ENCODE peak calls at places on chromosomes 16 and 17, in ten cellular contexts. One of them, this sample, is unnamed.

GRCh38 chr17:68343976-68344375 is 52.7 kb downstream of the ARSG start:
- DNase-seq in anterior cingulate cortex: no peak
- DNase-seq in HFFc6: no peak
- DNase-seq in EL: no peak
- DNase-seq in H7: no peak
- DNase-seq in Daoy: no peak
- DNase-seq in NCI-H2081: no peak
- DNase-seq in A549: no peak
- DNase-seq in SW480: peak
- DNase-seq in neuronal stem cell: no peak
- DNase-seq in this sample: no peak

GRCh38 chr16:89495121-89495520 is 4.8 kb upstream of the ANKRD11 start:
- DNase-seq in H7: peak
- DNase-seq in NCI-H2081: no peak
- DNase-seq in neuronal stem cell: no peak
- DNase-seq in A549: no peak
- DNase-seq in HFFc6: peak
- DNase-seq in EL: peak
- DNase-seq in anterior cingulate cortex: no peak
- DNase-seq in SW480: no peak
- DNase-seq in Daoy: no peak
- DNase-seq in this sample: peak

GRCh38 chr17:63537991-63538692 is 12.1 kb upstream of the DCAF7 start:
- DNase-seq in A549: no peak
- DNase-seq in H7: peak
- DNase-seq in neuronal stem cell: no peak
- DNase-seq in NCI-H2081: no peak
- DNase-seq in SW480: no peak
- DNase-seq in EL: peak
- DNase-seq in Daoy: no peak
- DNase-seq in HFFc6: no peak
- DNase-seq in anterior cingulate cortex: no peak
- DNase-seq in this sample: no peak

GRCh38 chr17:10881959-10882358 is 44.1 kb upstream of the PIRT start:
- DNase-seq in anterior cingulate cortex: no peak
- DNase-seq in A549: no peak
- DNase-seq in Daoy: no peak
- DNase-seq in H7: no peak
- DNase-seq in NCI-H2081: no peak
- DNase-seq in HFFc6: no peak
- DNase-seq in EL: no peak
- DNase-seq in neuronal stem cell: no peak
- DNase-seq in SW480: no peak
- DNase-seq in this sample: peak

GRCh38 chr16:20868890-20869289 is 31.3 kb downstream of the DCUN1D3 start:
- DNase-seq in SW480: no peak
- DNase-seq in anterior cingulate cortex: peak
- DNase-seq in EL: peak
- DNase-seq in HFFc6: peak
- DNase-seq in neuronal stem cell: no peak
- DNase-seq in Daoy: peak
- DNase-seq in NCI-H2081: no peak
- DNase-seq in A549: no peak
- DNase-seq in H7: no peak
- DNase-seq in this sample: peak

GRCh38 chr17:27986805-27987684 is 55.4 kb upstream of the NLK start:
- DNase-seq in anterior cingulate cortex: no peak
- DNase-seq in A549: no peak
- DNase-seq in NCI-H2081: no peak
- DNase-seq in H7: no peak
- DNase-seq in SW480: no peak
- DNase-seq in EL: no peak
- DNase-seq in neuronal stem cell: no peak
- DNase-seq in Daoy: no peak
- DNase-seq in HFFc6: no peak
- DNase-seq in this sample: no peak

GRCh38 chr17:39243155-39243554 is 17.4 kb upstream of the STAC2 start:
- DNase-seq in A549: no peak
- DNase-seq in HFFc6: no peak
- DNase-seq in neuronal stem cell: no peak
- DNase-seq in H7: no peak
- DNase-seq in EL: no peak
- DNase-seq in anterior cingulate cortex: no peak
- DNase-seq in SW480: no peak
- DNase-seq in Daoy: no peak
- DNase-seq in NCI-H2081: no peak
- DNase-seq in this sample: no peak

GRCh38 chr17:80882926-80883685 is 108.5 kb upstream of the CHMP6 start:
- DNase-seq in neuronal stem cell: no peak
- DNase-seq in SW480: no peak
- DNase-seq in anterior cingulate cortex: no peak
- DNase-seq in Daoy: no peak
- DNase-seq in HFFc6: no peak
- DNase-seq in A549: no peak
- DNase-seq in NCI-H2081: no peak
- DNase-seq in EL: no peak
- DNase-seq in H7: no peak
- DNase-seq in this sample: no peak

GRCh38 chr16:531494-532125 is 4.1 kb downstream of the CAPN15 start:
- DNase-seq in H7: no peak
- DNase-seq in EL: no peak
- DNase-seq in A549: no peak
- DNase-seq in Daoy: no peak
- DNase-seq in anterior cingulate cortex: no peak
- DNase-seq in SW480: no peak
- DNase-seq in NCI-H2081: no peak
- DNase-seq in neuronal stem cell: no peak
- DNase-seq in HFFc6: no peak
- DNase-seq in this sample: no peak

GRCh38 chr17:45128331-45128730 is 4.0 kb downstream of the PLCD3 start:
- DNase-seq in NCI-H2081: no peak
- DNase-seq in HFFc6: no peak
- DNase-seq in neuronal stem cell: no peak
- DNase-seq in EL: no peak
- DNase-seq in A549: no peak
- DNase-seq in anterior cingulate cortex: no peak
- DNase-seq in SW480: no peak
- DNase-seq in Daoy: no peak
- DNase-seq in H7: no peak
- DNase-seq in this sample: no peak

GRCh38 chr16:22217890-22218730 is 12.0 kb downstream of the EEF2K start:
- DNase-seq in SW480: peak
- DNase-seq in anterior cingulate cortex: no peak
- DNase-seq in H7: peak
- DNase-seq in neuronal stem cell: no peak
- DNase-seq in HFFc6: no peak
- DNase-seq in NCI-H2081: no peak
- DNase-seq in EL: no peak
- DNase-seq in Daoy: no peak
- DNase-seq in A549: peak
- DNase-seq in this sample: peak

GRCh38 chr17:43471801-43472200 is 12.0 kb upstream of the DHX8 start:
- DNase-seq in NCI-H2081: no peak
- DNase-seq in Daoy: no peak
- DNase-seq in H7: no peak
- DNase-seq in neuronal stem cell: no peak
- DNase-seq in SW480: peak
- DNase-seq in A549: no peak
- DNase-seq in anterior cingulate cortex: no peak
- DNase-seq in HFFc6: peak
- DNase-seq in EL: peak
- DNase-seq in this sample: no peak

GRCh38 chr16:1991588-1992474 is 2.1 kb downstream of the SYNGR3 start:
- DNase-seq in EL: peak
- DNase-seq in anterior cingulate cortex: peak
- DNase-seq in H7: peak
- DNase-seq in neuronal stem cell: peak
- DNase-seq in NCI-H2081: no peak
- DNase-seq in A549: peak
- DNase-seq in HFFc6: peak
- DNase-seq in Daoy: peak
- DNase-seq in SW480: peak
- DNase-seq in this sample: peak

GRCh38 chr17:44314031-44314430 is 5.6 kb downstream of the RUNDC3A start:
- DNase-seq in H7: peak
- DNase-seq in neuronal stem cell: no peak
- DNase-seq in NCI-H2081: no peak
- DNase-seq in EL: no peak
- DNase-seq in anterior cingulate cortex: no peak
- DNase-seq in HFFc6: no peak
- DNase-seq in A549: no peak
- DNase-seq in Daoy: no peak
- DNase-seq in SW480: no peak
- DNase-seq in this sample: peak

GRCh38 chr17:57860414-57860999 is 10.7 kb upstream of the MRPS23 start:
- DNase-seq in NCI-H2081: peak
- DNase-seq in SW480: no peak
- DNase-seq in H7: peak
- DNase-seq in A549: no peak
- DNase-seq in HFFc6: no peak
- DNase-seq in anterior cingulate cortex: no peak
- DNase-seq in EL: no peak
- DNase-seq in Daoy: no peak
- DNase-seq in neuronal stem cell: no peak
- DNase-seq in this sample: peak

GRCh38 chr17:58193641-58194259 is 1.2 kb downstream of the EPX start:
- DNase-seq in neuronal stem cell: no peak
- DNase-seq in Daoy: no peak
- DNase-seq in A549: no peak
- DNase-seq in NCI-H2081: no peak
- DNase-seq in EL: no peak
- DNase-seq in anterior cingulate cortex: no peak
- DNase-seq in SW480: no peak
- DNase-seq in HFFc6: no peak
- DNase-seq in H7: peak
- DNase-seq in this sample: peak

GRCh38 chr17:83192161-83192788 is 112.9 kb downstream of the METRNL start:
- DNase-seq in H7: no peak
- DNase-seq in Daoy: no peak
- DNase-seq in NCI-H2081: no peak
- DNase-seq in A549: no peak
- DNase-seq in EL: peak
- DNase-seq in HFFc6: peak
- DNase-seq in SW480: no peak
- DNase-seq in neuronal stem cell: no peak
- DNase-seq in anterior cingulate cortex: no peak
- DNase-seq in this sample: no peak

GRCh38 chr17:8673621-8674020 is 43.1 kb upstream of the MYH10 start:
- DNase-seq in neuronal stem cell: no peak
- DNase-seq in anterior cingulate cortex: no peak
- DNase-seq in HFFc6: no peak
- DNase-seq in A549: no peak
- DNase-seq in NCI-H2081: no peak
- DNase-seq in H7: no peak
- DNase-seq in SW480: no peak
- DNase-seq in Daoy: peak
- DNase-seq in EL: no peak
- DNase-seq in this sample: no peak

GRCh38 chr17:37744961-37745800 is at the start of gene HNF1B:
- DNase-seq in HFFc6: no peak
- DNase-seq in SW480: no peak
- DNase-seq in NCI-H2081: no peak
- DNase-seq in H7: peak
- DNase-seq in anterior cingulate cortex: no peak
- DNase-seq in neuronal stem cell: no peak
- DNase-seq in Daoy: no peak
- DNase-seq in A549: peak
- DNase-seq in EL: no peak
- DNase-seq in this sample: no peak

GRCh38 chr16:82045471-82046178 is 10.6 kb downstream of the HSD17B2 start:
- DNase-seq in EL: no peak
- DNase-seq in H7: no peak
- DNase-seq in HFFc6: no peak
- DNase-seq in NCI-H2081: no peak
- DNase-seq in A549: no peak
- DNase-seq in Daoy: no peak
- DNase-seq in SW480: no peak
- DNase-seq in anterior cingulate cortex: no peak
- DNase-seq in neuronal stem cell: peak
- DNase-seq in this sample: no peak

GRCh38 chr16:9092282-9092962 is 978 bp downstream of the HAPSTR1 start:
- DNase-seq in Daoy: peak
- DNase-seq in SW480: no peak
- DNase-seq in anterior cingulate cortex: no peak
- DNase-seq in HFFc6: no peak
- DNase-seq in neuronal stem cell: peak
- DNase-seq in NCI-H2081: peak
- DNase-seq in H7: peak
- DNase-seq in A549: no peak
- DNase-seq in EL: peak
- DNase-seq in this sample: peak

GRCh38 chr17:67281736-67282135 is 36.7 kb upstream of the HELZ start:
- DNase-seq in Daoy: no peak
- DNase-seq in EL: no peak
- DNase-seq in anterior cingulate cortex: no peak
- DNase-seq in A549: no peak
- DNase-seq in neuronal stem cell: no peak
- DNase-seq in SW480: no peak
- DNase-seq in HFFc6: no peak
- DNase-seq in H7: peak
- DNase-seq in NCI-H2081: no peak
- DNase-seq in this sample: peak

GRCh38 chr16:20311548-20311947 is 15.8 kb downstream of the GP2 start:
- DNase-seq in anterior cingulate cortex: no peak
- DNase-seq in HFFc6: no peak
- DNase-seq in neuronal stem cell: no peak
- DNase-seq in H7: no peak
- DNase-seq in Daoy: no peak
- DNase-seq in NCI-H2081: no peak
- DNase-seq in SW480: no peak
- DNase-seq in A549: no peak
- DNase-seq in EL: no peak
- DNase-seq in this sample: no peak

GRCh38 chr17:75898791-75899190 is 2.0 kb upstream of the TRIM65 start:
- DNase-seq in EL: no peak
- DNase-seq in SW480: no peak
- DNase-seq in H7: no peak
- DNase-seq in anterior cingulate cortex: no peak
- DNase-seq in A549: no peak
- DNase-seq in Daoy: no peak
- DNase-seq in HFFc6: no peak
- DNase-seq in neuronal stem cell: no peak
- DNase-seq in NCI-H2081: no peak
- DNase-seq in this sample: no peak

GRCh38 chr17:78839762-78840529 is 668 bp downstream of the USP36 start:
- DNase-seq in Daoy: peak
- DNase-seq in neuronal stem cell: peak
- DNase-seq in H7: peak
- DNase-seq in anterior cingulate cortex: no peak
- DNase-seq in NCI-H2081: no peak
- DNase-seq in EL: peak
- DNase-seq in HFFc6: peak
- DNase-seq in A549: peak
- DNase-seq in SW480: peak
- DNase-seq in this sample: no peak

GRCh38 chr16:49010879-49011278 is 270.8 kb downstream of the CBLN1 start:
- DNase-seq in A549: no peak
- DNase-seq in neuronal stem cell: no peak
- DNase-seq in SW480: no peak
- DNase-seq in NCI-H2081: no peak
- DNase-seq in HFFc6: no peak
- DNase-seq in anterior cingulate cortex: no peak
- DNase-seq in EL: no peak
- DNase-seq in H7: no peak
- DNase-seq in Daoy: no peak
- DNase-seq in this sample: no peak

GRCh38 chr17:34012709-34013375 is 242.2 kb upstream of the CCL2 start:
- DNase-seq in Daoy: no peak
- DNase-seq in NCI-H2081: no peak
- DNase-seq in HFFc6: no peak
- DNase-seq in H7: peak
- DNase-seq in A549: no peak
- DNase-seq in neuronal stem cell: no peak
- DNase-seq in SW480: no peak
- DNase-seq in EL: no peak
- DNase-seq in anterior cingulate cortex: no peak
- DNase-seq in this sample: no peak

GRCh38 chr16:87346517-87347060 is 29.4 kb upstream of the C16orf95 start:
- DNase-seq in SW480: no peak
- DNase-seq in HFFc6: no peak
- DNase-seq in Daoy: no peak
- DNase-seq in anterior cingulate cortex: no peak
- DNase-seq in EL: no peak
- DNase-seq in neuronal stem cell: no peak
- DNase-seq in A549: no peak
- DNase-seq in H7: no peak
- DNase-seq in NCI-H2081: no peak
- DNase-seq in this sample: no peak

This sample was measured in islet precursor cell.